ENCODE peak calls at places on chromosomes 4 and X, in seven cellular contexts. A, Y, M, T, O, R and Z are unnamed samples.

GRCh38 chrX:71995122-71995521 is 84.5 kb downstream of the NHSL2 start:
- ATAC-seq in A (no peak), Y (no peak), M (no peak), T (no peak), O (no peak), R (no peak), Z (no peak)

GRCh38 chrX:139194571-139195280 is 335.8 kb upstream of the F9 start:
- ATAC-seq in A (peak; percentile 39), Y (no peak), M (peak; percentile 90), T (no peak), O (no peak), R (no peak), Z (peak; percentile 49)

GRCh38 chrX:114717921-114718320 is 134.0 kb downstream of the HTR2C start:
- ATAC-seq in A (no peak), Y (no peak), M (no peak), T (no peak), O (no peak), R (no peak), Z (no peak)

GRCh38 chr4:128635141-128635911 is 174.2 kb upstream of the JADE1 start:
- ATAC-seq in A (no peak), Y (no peak), M (peak; percentile 84), T (no peak), O (no peak), R (no peak), Z (no peak)

GRCh38 chrX:108285361-108285760 is 152.9 kb downstream of the COL4A6 start:
- ATAC-seq in A (no peak), Y (no peak), M (no peak), T (no peak), O (no peak), R (no peak), Z (no peak)

GRCh38 chr4:16264798-16265197 is 38.5 kb upstream of the TAPT1 start:
- ATAC-seq in A (peak; percentile 32), Y (peak; percentile 40), M (peak; percentile 78), T (peak; percentile 57), O (peak; percentile 66), R (peak; percentile 40), Z (peak; percentile 36)

GRCh38 chr4:54103190-54103574 is 3.2 kb downstream of the GSX2 start:
- ATAC-seq in A (no peak), Y (no peak), M (no peak), T (no peak), O (no peak), R (no peak), Z (no peak)

GRCh38 chr4:7823416-7823824 is 116.2 kb downstream of the AFAP1 start:
- ATAC-seq in A (no peak), Y (no peak), M (peak; percentile 85), T (no peak), O (no peak), R (no peak), Z (no peak)

GRCh38 chrX:23504895-23505294 is 162.4 kb upstream of the PRDX4 start:
- ATAC-seq in A (no peak), Y (no peak), M (no peak), T (no peak), O (no peak), R (no peak), Z (no peak)

GRCh38 chrX:24229967-24230366 is 80.4 kb downstream of the ZFX start:
- ATAC-seq in A (no peak), Y (no peak), M (peak; percentile 93), T (no peak), O (no peak), R (no peak), Z (no peak)

GRCh38 chrX:45743081-45743533 is 542.4 kb upstream of the DIPK2B start:
- ATAC-seq in A (peak; percentile 92), Y (peak; percentile 32), M (no peak), T (no peak), O (peak; percentile 92), R (no peak), Z (peak; percentile 51)

GRCh38 chrX:39158801-39159657 is 357.8 kb downstream of the MID1IP1 start:
- ATAC-seq in A (no peak), Y (no peak), M (peak; percentile 65), T (no peak), O (no peak), R (no peak), Z (no peak)

GRCh38 chrX:70444326-70445196 is at the start of gene DLG3:
- ATAC-seq in A (peak; percentile 81), Y (peak; percentile 51), M (peak; percentile 35), T (peak; percentile 65), O (peak; percentile 81), R (peak; percentile 60), Z (peak; percentile 33)

GRCh38 chr4:2364654-2365053 is 53.8 kb downstream of the ZFYVE28 start:
- ATAC-seq in A (peak; percentile 50), Y (peak; percentile 84), M (peak; percentile 70), T (peak; percentile 94), O (peak; percentile 86), R (peak; percentile 88), Z (peak; percentile 70)

GRCh38 chrX:25005034-25005381 is 10.8 kb downstream of the ARX start:
- ATAC-seq in A (no peak), Y (no peak), M (no peak), T (no peak), O (no peak), R (no peak), Z (no peak)

GRCh38 chr4:78954048-78954666 is 14.9 kb upstream of the PAQR3 start:
- ATAC-seq in A (peak; percentile 62), Y (peak; percentile 52), M (peak; percentile 51), T (peak; percentile 36), O (no peak), R (no peak), Z (no peak)

GRCh38 chr4:168784786-168785461 is 225.1 kb downstream of the CBR4 start:
- ATAC-seq in A (peak; percentile 29), Y (no peak), M (peak; percentile 60), T (no peak), O (no peak), R (no peak), Z (no peak)

GRCh38 chrX:138191998-138192397 is 519.5 kb downstream of the FGF13 start:
- ATAC-seq in A (no peak), Y (no peak), M (no peak), T (no peak), O (no peak), R (no peak), Z (no peak)

GRCh38 chr4:118032691-118033090 is 1.6 kb upstream of the NDST3 start:
- ATAC-seq in A (peak; percentile 40), Y (no peak), M (no peak), T (no peak), O (no peak), R (no peak), Z (no peak)

GRCh38 chr4:165009493-165010227 is 22.1 kb upstream of the TRIM60 start:
- ATAC-seq in A (no peak), Y (peak; percentile 48), M (no peak), T (peak; percentile 93), O (peak; percentile 95), R (peak; percentile 63), Z (no peak)

GRCh38 chr4:172726001-172726423 is 442.6 kb upstream of the GALNT7 start:
- ATAC-seq in A (no peak), Y (no peak), M (peak; percentile 44), T (no peak), O (no peak), R (no peak), Z (no peak)

GRCh38 chr4:1231637-1232360 is 17.1 kb downstream of the CTBP1 start:
- ATAC-seq in A (peak; percentile 33), Y (no peak), M (no peak), T (no peak), O (no peak), R (no peak), Z (peak; percentile 63)

GRCh38 chr4:113591982-113592381 is 169.6 kb downstream of the CAMK2D start:
- ATAC-seq in A (no peak), Y (no peak), M (no peak), T (no peak), O (no peak), R (no peak), Z (no peak)

GRCh38 chr4:170776983-170777382 is 687.2 kb upstream of the AADAT start:
- ATAC-seq in A (no peak), Y (no peak), M (no peak), T (no peak), O (no peak), R (no peak), Z (no peak)